ENCODE peak calls at places on chromosomes 3 and 15, in six cellular contexts. Q is H1, G is IMR-90, K is mesenchymal stem cell, N is H9, Y is neuronal stem cell. C is an unnamed sample.

GRCh38 chr15:44099671-44100070 is 95.4 kb downstream of the FRMD5 start:
- DNase-seq in Y (no peak), G (peak), Q (no peak), N (no peak), K (no peak), C (no peak)

GRCh38 chr3:14424711-14425573 is 22.5 kb downstream of the SLC6A6 start:
- DNase-seq in Y (no peak), K (peak), Q (no peak), G (peak), N (no peak), C (no peak)

GRCh38 chr15:83092309-83092976 is 15.0 kb upstream of the TM6SF1 start:
- DNase-seq in Q (no peak), N (no peak), G (peak), Y (no peak), K (peak), C (peak)

GRCh38 chr3:139267300-139268246 is 76.2 kb upstream of the MRPS22 start:
- DNase-seq in G (no peak), K (no peak), N (peak), Q (peak), Y (no peak), C (no peak)

GRCh38 chr15:62618432-62618831 is 424.1 kb upstream of the TPM1 start:
- DNase-seq in G (peak), K (peak), N (no peak), Y (no peak), Q (no peak), C (peak)

GRCh38 chr3:58116161-58116955 is 94.4 kb downstream of the DNASE1L3 start:
- DNase-seq in Q (no peak), N (no peak), K (no peak), G (no peak), Y (no peak), C (no peak)

GRCh38 chr3:42052867-42053351 is 38.2 kb upstream of the TRAK1 start:
- DNase-seq in Q (no peak), Y (no peak), G (peak), K (peak), N (no peak), C (no peak)

GRCh38 chr15:40160689-40161688 is at the start of gene BUB1B:
- DNase-seq in K (peak), Q (peak), G (peak), N (peak), Y (peak), C (peak)

GRCh38 chr15:99108993-99109392 is 4.1 kb downstream of the SYNM start:
- DNase-seq in K (no peak), N (no peak), G (no peak), Q (no peak), Y (no peak), C (no peak)

GRCh38 chr15:61743352-61743909 is 316.8 kb downstream of the VPS13C start:
- DNase-seq in G (no peak), Y (no peak), N (no peak), Q (no peak), K (no peak), C (no peak)

GRCh38 chr15:29656636-29657475 is 165.4 kb downstream of the TJP1 start:
- DNase-seq in K (peak), G (no peak), Y (peak), Q (peak), N (peak), C (peak)

GRCh38 chr15:50496692-50497091 is 49.8 kb downstream of the USP50 start:
- DNase-seq in N (no peak), K (no peak), Y (no peak), G (no peak), Q (no peak), C (no peak)

GRCh38 chr3:112773864-112774263 is 72.8 kb downstream of the CD200R1L start:
- DNase-seq in G (no peak), Y (no peak), N (no peak), Q (no peak), K (no peak), C (no peak)

GRCh38 chr15:78438595-78439285 is 724 bp downstream of the IREB2 start:
- DNase-seq in Q (no peak), Y (peak), G (no peak), K (peak), N (no peak), C (peak)

GRCh38 chr3:157574580-157574979 is 71.4 kb upstream of the VEPH1 start:
- DNase-seq in N (no peak), G (no peak), K (no peak), Y (no peak), Q (no peak), C (peak)

GRCh38 chr3:54443572-54444161 is 321.3 kb downstream of the CACNA2D3 start:
- DNase-seq in Y (no peak), G (no peak), K (no peak), N (no peak), Q (no peak), C (no peak)

GRCh38 chr3:98768961-98769360 is 5.8 kb downstream of the ST3GAL6 start:
- DNase-seq in K (no peak), N (no peak), Q (no peak), G (no peak), Y (no peak), C (no peak)

GRCh38 chr3:146783446-146783845 is 178.3 kb upstream of the PLSCR5 start:
- DNase-seq in N (no peak), Q (no peak), G (no peak), K (no peak), Y (no peak), C (no peak)

GRCh38 chr3:184682671-184683070 is 29.2 kb downstream of the MAGEF1 start:
- DNase-seq in Y (no peak), Q (no peak), N (no peak), K (no peak), G (no peak), C (no peak)

GRCh38 chr15:88791637-88792036 is 11.6 kb upstream of the ACAN start:
- DNase-seq in K (no peak), G (no peak), Y (no peak), Q (no peak), N (no peak), C (no peak)

GRCh38 chr3:126911162-126912026 is 71.5 kb upstream of the PLXNA1 start:
- DNase-seq in K (peak), N (peak), G (peak), Q (no peak), Y (no peak), C (peak)
- H3K9ac ChIP-seq in K (peak), N (no peak), G (no peak), Q (no peak), Y (no peak), C (no peak)

DNA sequence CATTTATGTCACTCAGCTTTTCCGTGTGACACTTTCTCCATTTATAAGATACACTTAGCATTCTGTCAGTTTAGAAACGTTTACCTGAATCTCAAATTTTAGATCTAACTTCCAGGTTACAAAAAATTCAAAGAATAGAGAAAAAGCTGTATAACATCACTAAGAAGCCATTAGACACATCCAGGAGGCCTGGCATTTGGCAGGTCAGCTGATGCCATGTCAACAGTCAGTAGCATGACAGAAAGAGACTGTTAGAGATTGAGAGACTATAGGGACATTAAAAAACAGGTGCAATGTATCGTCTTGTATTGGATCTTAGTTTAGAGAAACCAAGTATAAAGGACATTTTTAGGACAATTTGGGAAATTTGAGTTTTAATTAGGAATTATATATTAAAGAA is 53.4 kb upstream of the ATOSA start:
- DNase-seq in N (no peak), Y (no peak), G (no peak), K (no peak), Q (no peak), C (no peak)
- H3K14ac ChIP-seq in N (no peak), Y (no peak), G (no peak), K (no peak), Q (no peak), C (no peak)

GRCh38 chr3:108099679-108100428 is 9.0 kb upstream of the CD47 start:
- DNase-seq in K (peak), Y (no peak), G (peak), N (no peak), Q (no peak), C (no peak)
- H3K9ac ChIP-seq in K (no peak), Y (no peak), G (no peak), N (no peak), Q (no peak), C (no peak)

GRCh38 chr15:37059051-37059450 is 41.3 kb downstream of the MEIS2 start:
- DNase-seq in Y (no peak), K (peak), N (no peak), Q (no peak), G (peak), C (peak)
- H3K14ac ChIP-seq in Y (no peak), K (no peak), N (no peak), Q (no peak), G (no peak), C (no peak)

C was measured in trophoblast cell.